ENCODE peak calls at places on chromosome 18, in four cellular contexts. X is HepG2, I is GM12878, H is K562. W is an unnamed sample.

GRCh38 chr18:48124857-48125626 is 194.6 kb upstream of the SMAD2 start:
- DNase-seq in X (no peak), I (peak), H (no peak), W (no peak)

GRCh38 chr18:70422061-70422965 is 133.5 kb downstream of the SOCS6 start:
- DNase-seq in X (peak), I (no peak), H (no peak), W (no peak)

GRCh38 chr18:52054301-52054700 is 285.7 kb upstream of the DCC start:
- DNase-seq in X (no peak), I (no peak), H (no peak), W (no peak)

GRCh38 chr18:24488824-24489493 is 28.5 kb downstream of the HRH4 start:
- DNase-seq in X (peak), I (peak), H (peak), W (peak)

GRCh38 chr18:41457730-41458129 is 497.3 kb upstream of the PIK3C3 start:
- DNase-seq in X (no peak), I (no peak), H (no peak), W (no peak)

GRCh38 chr18:23487738-23488625 is 15.3 kb upstream of the RMC1 start:
- DNase-seq in X (peak), I (peak), H (peak), W (peak)

GRCh38 chr18:78722391-78722790 is 257.2 kb upstream of the SALL3 start:
- DNase-seq in X (no peak), I (no peak), H (no peak), W (no peak)

GRCh38 chr18:23049698-23050373 is 85.4 kb upstream of the CABLES1 start:
- DNase-seq in X (no peak), I (no peak), H (no peak), W (no peak)

GRCh38 chr18:11886629-11887028 is 21.5 kb downstream of the MPPE1 start:
- DNase-seq in X (no peak), I (no peak), H (no peak), W (no peak)

GRCh38 chr18:7926526-7926925 is 359.4 kb downstream of the PTPRM start:
- DNase-seq in X (peak), I (no peak), H (peak), W (peak)

GRCh38 chr18:21663615-21664014 is 41.0 kb downstream of the ABHD3 start:
- DNase-seq in X (no peak), I (no peak), H (no peak), W (no peak)

GRCh38 chr18:76923485-76924085 is 101.2 kb downstream of the ZNF236 start:
- DNase-seq in X (peak), I (no peak), H (peak), W (peak)

GRCh38 chr18:70181015-70181414 is 24.5 kb downstream of the RTTN start:
- DNase-seq in X (peak), I (no peak), H (no peak), W (no peak)

GRCh38 chr18:13447621-13448020 is 229.1 kb downstream of the LDLRAD4 start:
- DNase-seq in X (no peak), I (no peak), H (no peak), W (no peak)

GRCh38 chr18:54888933-54889332 is 60.7 kb downstream of the RAB27B start:
- DNase-seq in X (no peak), I (no peak), H (no peak), W (no peak)

GRCh38 chr18:31626409-31626808 is 34.7 kb downstream of the TTR start:
- DNase-seq in X (peak), I (no peak), H (no peak), W (no peak)

GRCh38 chr18:9081940-9082339 is 20.6 kb upstream of the NDUFV2 start:
- DNase-seq in X (no peak), I (no peak), H (no peak), W (no peak)

GRCh38 chr18:12571617-12572016 is 86.3 kb downstream of the SPIRE1 start:
- DNase-seq in X (no peak), I (no peak), H (no peak), W (no peak)

GRCh38 chr18:48769006-48769646 is 181.6 kb downstream of the SMAD7 start:
- DNase-seq in X (no peak), I (no peak), H (no peak), W (no peak)

GRCh38 chr18:71450258-71450657 is 1093.9 kb downstream of the CBLN2 start:
- DNase-seq in X (no peak), I (no peak), H (no peak), W (no peak)

GRCh38 chr18:56869189-56869777 is 218.1 kb downstream of the WDR7 start:
- DNase-seq in X (peak), I (peak), H (peak), W (peak)

GRCh38 chr18:13530215-13530878 is 196.0 kb downstream of the FAM210A start:
- DNase-seq in X (no peak), I (no peak), H (no peak), W (no peak)

GRCh38 chr18:76491801-76492668 is 3.0 kb downstream of the ZNF516 start:
- DNase-seq in X (no peak), I (no peak), H (no peak), W (no peak)

GRCh38 chr18:10312316-10313015 is 142.0 kb upstream of the APCDD1 start:
- DNase-seq in X (peak), I (no peak), H (no peak), W (no peak)

GRCh38 chr18:34866739-34867138 is 156.6 kb downstream of the DTNA start:
- DNase-seq in X (no peak), I (no peak), H (no peak), W (peak)

GRCh38 chr18:25180974-25181373 is 171.0 kb downstream of the ZNF521 start:
- DNase-seq in X (no peak), I (no peak), H (no peak), W (no peak)

GRCh38 chr18:33107511-33107910 is 333.0 kb downstream of the CCDC178 start:
- DNase-seq in X (no peak), I (no peak), H (no peak), W (no peak)

GRCh38 chr18:63882333-63883141 is 5.0 kb upstream of the SERPINB2 start:
- DNase-seq in X (no peak), I (no peak), H (no peak), W (no peak)

GRCh38 chr18:32469691-32470131 is 971 bp downstream of the GAREM1 start:
- DNase-seq in X (no peak), I (no peak), H (no peak), W (peak)

GRCh38 chr18:63309422-63309821 is 10.1 kb downstream of the BCL2 start:
- DNase-seq in X (no peak), I (no peak), H (no peak), W (no peak)

GRCh38 chr18:49597152-49597551 is 35.3 kb downstream of the LIPG start:
- DNase-seq in X (no peak), I (no peak), H (no peak), W (no peak)

GRCh38 chr18:52343138-52343537 is 3.1 kb downstream of the DCC start:
- DNase-seq in X (no peak), I (no peak), H (no peak), W (no peak)

GRCh38 chr18:68703326-68703725 is 11.6 kb downstream of the TMX3 start:
- DNase-seq in X (no peak), I (no peak), H (no peak), W (no peak)

GRCh38 chr18:70154591-70155194 is 50.8 kb downstream of the RTTN start:
- DNase-seq in X (no peak), I (no peak), H (no peak), W (no peak)

GRCh38 chr18:44682871-44683221 is 2.2 kb downstream of the SETBP1 start:
- DNase-seq in X (no peak), I (no peak), H (no peak), W (no peak)

GRCh38 chr18:79526468-79527460 is 131.0 kb downstream of the NFATC1 start:
- DNase-seq in X (no peak), I (no peak), H (peak), W (no peak)

GRCh38 chr18:78673516-78674321 is 305.9 kb upstream of the SALL3 start:
- DNase-seq in X (no peak), I (no peak), H (no peak), W (no peak)

GRCh38 chr18:48767090-48767670 is 183.6 kb downstream of the SMAD7 start:
- DNase-seq in X (no peak), I (no peak), H (no peak), W (no peak)

GRCh38 chr18:59551902-59552635 is 145.2 kb downstream of the CCBE1 start:
- DNase-seq in X (no peak), I (no peak), H (no peak), W (no peak)

GRCh38 chr18:59549797-59550516 is 147.3 kb downstream of the CCBE1 start:
- DNase-seq in X (no peak), I (no peak), H (no peak), W (no peak)

GRCh38 chr18:59546164-59546563 is 151.1 kb downstream of the CCBE1 start:
- DNase-seq in X (no peak), I (no peak), H (peak), W (no peak)

GRCh38 chr18:59553273-59553672 is 143.9 kb downstream of the CCBE1 start:
- DNase-seq in X (no peak), I (no peak), H (no peak), W (no peak)

DNA sequence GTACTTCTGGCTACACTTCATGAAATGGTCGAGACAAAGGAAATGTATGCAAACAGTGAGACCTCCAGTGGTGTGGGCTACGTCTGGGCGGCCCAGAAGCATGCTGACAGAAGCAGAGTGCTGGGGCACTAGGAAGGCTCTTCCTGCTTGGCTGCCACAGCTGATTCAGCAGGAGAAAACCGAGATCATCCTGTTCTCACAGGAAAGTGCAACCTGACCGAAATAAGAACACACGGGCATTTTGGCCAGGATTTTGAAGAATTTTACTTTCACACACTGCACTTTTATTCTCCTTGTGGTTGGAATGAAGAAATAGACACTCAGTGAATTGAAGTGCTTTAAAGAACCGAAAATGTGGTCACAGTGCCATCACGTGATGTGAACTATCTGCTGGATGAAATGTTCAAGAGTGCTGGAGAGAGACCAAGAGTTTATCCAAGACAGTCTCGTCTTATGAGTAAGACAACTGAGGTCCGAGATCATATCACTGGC is 149.5 kb downstream of the CCBE1 start:
- DNase-seq in X (no peak), I (no peak), H (peak), W (no peak)
- TF ChIP-seq TARDBP in X (no peak), I (no peak), H (no peak), W (no peak)

GRCh38 chr18:3520230-3521085 is 70.5 kb downstream of the TGIF1 start:
- DNase-seq in X (no peak), I (no peak), H (no peak), W (no peak)
- TF ChIP-seq FOXM1 in X (no peak), I (no peak), H (no peak), W (no peak)

GRCh38 chr18:26468931-26469340 is 79.4 kb downstream of the KCTD1 start:
- DNase-seq in X (peak), I (no peak), H (peak), W (peak)

GRCh38 chr18:26471027-26471426 is 77.3 kb downstream of the KCTD1 start:
- DNase-seq in X (no peak), I (no peak), H (no peak), W (no peak)

GRCh38 chr18:26471826-26472225 is 76.5 kb downstream of the KCTD1 start:
- DNase-seq in X (no peak), I (no peak), H (no peak), W (no peak)

GRCh38 chr18:26473721-26474120 is 74.6 kb downstream of the KCTD1 start:
- DNase-seq in X (no peak), I (no peak), H (no peak), W (no peak)

DNA sequence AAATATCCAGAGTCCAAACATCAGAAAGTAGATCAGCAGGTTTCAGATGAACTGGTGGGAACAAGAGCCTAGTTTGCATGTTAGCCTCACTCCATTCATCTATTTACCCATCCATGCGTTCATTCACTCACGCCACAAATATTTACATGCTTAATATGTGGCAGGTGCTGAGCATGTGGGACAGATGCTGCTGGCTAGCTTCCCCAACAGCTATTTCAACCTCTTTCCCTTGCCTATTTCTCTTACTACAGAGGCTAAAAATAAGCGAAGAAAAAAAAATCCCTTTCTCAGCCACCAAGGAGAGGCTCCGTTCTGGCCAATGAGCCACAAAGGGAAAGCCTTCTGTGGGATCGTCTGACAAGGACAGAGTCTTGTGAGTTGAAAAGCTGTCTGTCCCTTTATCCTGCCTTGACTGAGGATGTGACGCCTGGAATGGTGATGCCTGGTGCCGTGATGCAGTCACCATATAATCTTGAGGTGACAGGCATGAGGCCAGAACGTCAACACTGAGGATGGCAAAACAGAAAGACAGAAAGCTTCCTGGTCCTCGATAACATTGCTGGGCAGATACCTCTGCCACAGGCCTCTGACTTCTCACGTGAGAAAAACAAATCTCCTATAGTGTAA is 78.2 kb downstream of the KCTD1 start:
- DNase-seq in X (no peak), I (peak), H (no peak), W (no peak)
- TF ChIP-seq TARDBP in X (no peak), I (no peak), H (no peak), W (no peak)

DNA sequence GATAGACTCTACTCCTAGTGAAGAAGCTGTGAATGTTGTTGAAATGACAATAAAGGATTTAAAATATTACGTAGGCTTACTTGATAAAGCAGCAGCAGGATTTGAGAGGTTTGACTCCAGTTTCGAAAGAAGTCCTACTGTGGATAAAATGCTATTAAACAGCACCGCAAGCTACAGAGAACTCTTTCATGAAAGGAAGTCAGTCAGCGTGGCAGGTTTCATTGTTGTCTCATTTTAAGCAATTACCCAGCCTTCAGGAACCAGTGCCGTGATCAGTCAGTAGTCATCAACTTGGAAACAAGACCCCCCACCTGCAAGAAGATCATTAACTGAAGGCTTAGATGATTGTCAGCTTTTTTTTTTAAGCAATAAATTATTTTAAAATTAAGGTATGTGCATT is 14.0 kb downstream of the USP14 start:
- DNase-seq in X (no peak), I (no peak), H (no peak), W (no peak)
- TF ChIP-seq FOXM1 in X (no peak), I (no peak), H (no peak), W (no peak)

DNA sequence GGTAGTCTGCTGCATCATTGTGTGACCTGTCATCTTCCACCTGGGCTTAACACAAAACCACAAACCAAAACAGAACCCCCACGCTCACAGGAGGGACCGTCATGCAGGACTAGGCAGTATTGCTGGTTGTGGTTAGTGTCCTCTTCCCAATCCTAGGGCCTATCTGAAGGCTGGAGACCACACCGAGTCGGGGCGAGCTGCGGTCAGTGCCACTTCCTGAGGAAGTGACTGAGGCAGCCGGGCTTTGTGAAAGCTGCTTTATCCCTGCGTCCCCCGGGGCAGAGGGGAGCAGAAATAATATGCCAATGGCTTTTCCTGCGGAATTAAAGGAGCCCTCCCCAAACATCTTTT is 22.9 kb downstream of the ZNF532 start:
- DNase-seq in X (no peak), I (peak), H (no peak), W (no peak)
- TF ChIP-seq TARDBP in X (no peak), I (no peak), H (no peak), W (no peak)

GRCh38 chr18:61735564-61736102 is 157.2 kb downstream of the RNF152 start:
- DNase-seq in X (no peak), I (no peak), H (no peak), W (no peak)

GRCh38 chr18:61732854-61733253 is 160.0 kb downstream of the RNF152 start:
- DNase-seq in X (no peak), I (no peak), H (no peak), W (no peak)

GRCh38 chr18:61731693-61732376 is 161.0 kb downstream of the RNF152 start:
- DNase-seq in X (no peak), I (no peak), H (no peak), W (no peak)

GRCh38 chr18:61727241-61727640 is 165.6 kb downstream of the RNF152 start:
- DNase-seq in X (no peak), I (no peak), H (no peak), W (no peak)

DNA sequence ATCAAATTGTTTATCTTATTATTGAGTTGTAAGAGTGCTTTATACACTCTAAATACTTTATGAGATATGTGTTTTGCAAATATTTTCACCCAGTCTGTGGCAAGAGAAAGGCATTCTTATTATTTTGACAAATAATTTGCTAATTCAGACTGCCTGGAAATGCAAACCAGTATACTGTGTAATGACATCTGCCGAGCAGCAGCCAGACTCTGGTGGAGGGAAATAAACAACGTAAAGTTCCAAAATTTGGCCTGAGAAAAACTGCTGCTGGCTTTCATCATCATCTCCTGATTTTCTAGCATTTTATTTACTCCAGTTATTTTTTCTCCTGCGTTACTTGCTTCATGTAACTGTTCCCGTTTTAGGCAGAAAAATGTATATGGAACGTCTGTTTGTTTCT is 161.6 kb downstream of the RNF152 start:
- DNase-seq in X (no peak), I (no peak), H (no peak), W (no peak)
- TF ChIP-seq FOXM1 in X (no peak), I (no peak), H (no peak), W (no peak)

DNA sequence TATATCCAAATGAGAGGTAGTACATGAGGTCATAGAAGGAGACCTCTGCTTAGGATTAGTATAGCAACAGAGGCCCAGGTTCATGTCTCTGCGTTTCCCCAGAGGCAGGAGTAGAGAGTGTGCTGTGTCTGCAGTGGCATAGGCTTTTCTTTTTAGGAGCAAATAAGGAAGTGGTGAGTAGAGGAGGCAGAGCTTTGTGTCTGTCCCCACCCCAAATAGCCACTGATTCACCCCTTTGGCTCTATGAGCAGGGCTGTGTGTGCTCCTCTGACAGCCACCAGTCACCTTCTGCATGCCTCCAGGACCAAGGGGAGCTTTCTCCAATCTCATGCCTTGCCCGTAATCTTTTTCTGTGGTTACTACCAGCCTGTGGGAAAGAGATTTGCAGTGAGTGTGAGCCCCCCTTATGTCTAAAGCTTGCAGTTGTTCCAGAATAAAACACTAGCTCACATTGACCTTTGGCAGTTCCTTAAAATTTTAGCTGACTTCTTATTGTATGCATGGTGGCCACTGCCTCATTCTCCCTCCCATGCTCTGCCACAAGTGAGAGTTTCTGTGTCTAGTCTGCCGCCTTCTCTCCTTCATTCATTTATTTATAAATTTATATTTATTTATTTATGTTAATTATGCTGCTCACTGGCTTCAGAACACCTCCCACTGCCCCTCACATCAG is 23.5 kb upstream of the ELAC1 start:
- DNase-seq in X (no peak), I (no peak), H (no peak), W (no peak)
- TF ChIP-seq TARDBP in X (no peak), I (no peak), H (no peak), W (no peak)

DNA sequence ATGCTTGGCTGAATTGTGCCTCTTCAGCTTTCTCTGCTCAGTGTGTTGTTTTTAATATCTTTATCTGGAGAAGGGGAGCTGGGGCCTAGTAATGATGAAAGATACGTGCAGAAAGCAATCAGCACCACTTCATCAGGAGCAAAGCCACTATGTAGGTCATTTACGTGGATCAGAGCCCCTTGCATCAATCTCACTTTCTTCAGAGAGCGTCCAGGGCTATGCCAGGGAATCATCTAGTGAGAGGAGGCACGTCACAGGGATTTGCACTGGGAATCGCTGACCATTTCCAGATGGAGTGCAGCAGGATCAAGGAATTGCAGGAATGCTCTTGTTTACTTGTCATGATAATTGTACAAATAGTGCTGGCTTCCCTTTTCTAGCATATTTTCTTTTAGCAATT is 123.1 kb downstream of the TMEM200C start:
- DNase-seq in X (no peak), I (no peak), H (no peak), W (no peak)
- TF ChIP-seq FOXM1 in X (no peak), I (no peak), H (no peak), W (no peak)

W was measured in HEK293T.